ENCODE peak calls at places on chromosomes 6 and 20, in six cellular contexts. One of them, this sample, is unnamed.
A peak's percentile ranks its signal among the peaks of the same experiment; 100 is the strongest.

GRCh38 chr6:152277826-152278247 is 359.3 kb downstream of the SYNE1 start:
- DNase-seq in neural progenitor cell: no peak
- DNase-seq in fibroblast of lung: no peak
- DNase-seq in mammary epithelial cell: no peak
- DNase-seq in astrocyte: no peak
- DNase-seq in PC-3: no peak
- DNase-seq in this sample: peak; percentile 58

GRCh38 chr20:32999603-33000250 is 4.5 kb downstream of the SUN5 start:
- DNase-seq in neural progenitor cell: no peak
- DNase-seq in fibroblast of lung: no peak
- DNase-seq in mammary epithelial cell: no peak
- DNase-seq in astrocyte: no peak
- DNase-seq in PC-3: no peak
- DNase-seq in this sample: no peak

GRCh38 chr20:11838076-11838636 is 79.5 kb upstream of the BTBD3 start:
- DNase-seq in neural progenitor cell: no peak
- DNase-seq in fibroblast of lung: no peak
- DNase-seq in mammary epithelial cell: no peak
- DNase-seq in astrocyte: no peak
- DNase-seq in PC-3: no peak
- DNase-seq in this sample: no peak

GRCh38 chr20:36526521-36527011 is 14.8 kb upstream of the MYL9 start:
- DNase-seq in neural progenitor cell: no peak
- DNase-seq in fibroblast of lung: no peak
- DNase-seq in mammary epithelial cell: no peak
- DNase-seq in astrocyte: no peak
- DNase-seq in PC-3: no peak
- DNase-seq in this sample: no peak

GRCh38 chr6:150267686-150268561 is 100.9 kb upstream of the IYD start:
- DNase-seq in neural progenitor cell: no peak
- DNase-seq in fibroblast of lung: peak; percentile 52
- DNase-seq in mammary epithelial cell: peak; percentile 91
- DNase-seq in astrocyte: peak; percentile 88
- DNase-seq in PC-3: peak; percentile 28
- DNase-seq in this sample: no peak

GRCh38 chr6:5412017-5412416 is 150.7 kb downstream of the FARS2 start:
- DNase-seq in neural progenitor cell: peak; percentile 57
- DNase-seq in fibroblast of lung: no peak
- DNase-seq in mammary epithelial cell: no peak
- DNase-seq in astrocyte: no peak
- DNase-seq in PC-3: no peak
- DNase-seq in this sample: no peak

GRCh38 chr6:108699290-108700041 is 138.7 kb downstream of the FOXO3 start:
- DNase-seq in neural progenitor cell: no peak
- DNase-seq in fibroblast of lung: peak; percentile 36
- DNase-seq in mammary epithelial cell: no peak
- DNase-seq in astrocyte: no peak
- DNase-seq in PC-3: no peak
- DNase-seq in this sample: peak; percentile 50

GRCh38 chr6:16205377-16206144 is 32.8 kb upstream of the GMPR start:
- DNase-seq in neural progenitor cell: no peak
- DNase-seq in fibroblast of lung: peak; percentile 90
- DNase-seq in mammary epithelial cell: no peak
- DNase-seq in astrocyte: peak; percentile 96
- DNase-seq in PC-3: no peak
- DNase-seq in this sample: peak; percentile 38

GRCh38 chr6:19934996-19935591 is 97.9 kb downstream of the ID4 start:
- DNase-seq in neural progenitor cell: no peak
- DNase-seq in fibroblast of lung: no peak
- DNase-seq in mammary epithelial cell: no peak
- DNase-seq in astrocyte: no peak
- DNase-seq in PC-3: no peak
- DNase-seq in this sample: no peak

DNA sequence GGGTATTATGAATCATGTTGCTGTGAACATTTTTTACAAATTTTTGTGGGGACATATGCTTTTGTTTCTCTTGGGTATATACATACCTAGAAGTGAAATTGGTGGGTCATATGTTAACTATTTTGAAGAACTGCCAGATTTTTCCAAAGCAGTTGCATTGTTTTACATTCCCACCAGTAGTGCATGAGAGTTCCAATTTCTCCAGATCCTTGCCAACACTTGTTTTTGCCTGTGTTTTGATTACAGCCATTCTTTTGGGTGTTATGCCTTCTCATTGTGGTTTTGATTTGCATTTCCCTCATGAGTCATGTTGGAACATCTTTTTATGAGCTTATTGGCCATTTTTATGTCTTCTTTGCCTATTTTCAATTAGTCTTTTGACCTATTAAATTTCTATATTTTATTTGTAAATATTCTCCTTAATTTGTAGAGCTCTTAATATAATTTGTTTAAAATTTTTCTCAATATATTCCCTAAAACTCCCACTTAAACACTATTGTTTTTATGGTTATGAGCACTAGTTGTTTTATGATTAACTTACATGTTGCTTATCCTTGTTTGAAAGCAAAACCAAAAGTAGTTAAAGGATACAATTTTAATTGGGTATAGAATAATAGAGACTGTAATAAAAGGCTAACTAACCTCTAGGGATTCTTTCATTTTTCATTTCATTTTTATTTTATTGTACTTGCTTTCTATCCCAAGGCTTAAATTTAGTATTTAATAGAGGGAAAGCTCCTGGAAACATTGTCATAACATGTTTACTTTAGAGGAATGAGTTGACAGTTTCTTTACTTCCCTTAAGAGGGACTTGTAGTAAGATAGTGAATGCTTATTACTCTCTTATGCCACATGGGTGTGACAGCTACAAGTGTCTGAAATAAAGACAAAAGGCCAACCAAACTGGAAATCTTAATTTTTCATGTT is 5.5 kb downstream of the UBR2 start:
- DNase-seq in neural progenitor cell: no peak
- DNase-seq in fibroblast of lung: peak; percentile 85
- DNase-seq in mammary epithelial cell: peak; percentile 94
- DNase-seq in astrocyte: peak; percentile 97
- DNase-seq in PC-3: peak; percentile 77
- DNase-seq in this sample: no peak
- H3K27ac ChIP-seq in neural progenitor cell: no peak overlapping the region
- H3K27ac ChIP-seq in fibroblast of lung: no peak overlapping the region
- H3K27ac ChIP-seq in mammary epithelial cell: peak overlapping the region; percentile 95
- H3K27ac ChIP-seq in astrocyte: peak overlapping the region; percentile 82
- H3K27ac ChIP-seq in PC-3: peak overlapping the region; percentile 60
- H3K27ac ChIP-seq in this sample: peak overlapping the region; percentile 5

DNA sequence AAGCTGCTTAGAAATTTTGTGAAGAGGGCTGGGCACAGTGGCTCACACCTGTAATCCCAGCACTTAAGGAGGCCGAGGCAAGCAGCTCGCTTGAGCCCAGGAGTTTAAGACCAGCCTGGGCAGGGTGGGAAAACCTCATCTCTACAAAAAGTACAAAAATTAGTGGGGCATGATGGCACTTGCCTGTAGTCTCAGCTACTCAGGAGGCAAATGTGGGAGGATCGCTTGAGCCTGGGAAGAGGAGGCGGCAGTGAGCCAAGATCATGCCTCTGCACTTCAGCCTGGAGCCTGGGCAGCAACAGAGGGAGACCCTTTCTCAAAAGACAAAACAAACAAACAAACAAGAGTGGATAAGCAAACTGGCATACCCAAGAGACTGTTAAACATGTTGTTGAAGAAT is 308.3 kb upstream of the ADGRB3 start:
- DNase-seq in neural progenitor cell: no peak
- DNase-seq in fibroblast of lung: no peak
- DNase-seq in mammary epithelial cell: no peak
- DNase-seq in astrocyte: no peak
- DNase-seq in PC-3: no peak
- DNase-seq in this sample: no peak
- TF ChIP-seq CTCF in neural progenitor cell: no peak
- TF ChIP-seq CTCF in fibroblast of lung: no peak
- TF ChIP-seq CTCF in mammary epithelial cell: no peak
- TF ChIP-seq CTCF in astrocyte: no peak
- TF ChIP-seq CTCF in PC-3: no peak
- TF ChIP-seq CTCF in this sample: no peak

GRCh38 chr6:46490425-46491200 is 636 bp downstream of the RCAN2 start:
- DNase-seq in neural progenitor cell: peak; percentile 87
- DNase-seq in fibroblast of lung: no peak
- DNase-seq in mammary epithelial cell: no peak
- DNase-seq in astrocyte: no peak
- DNase-seq in PC-3: no peak
- DNase-seq in this sample: peak; percentile 37
- TF ChIP-seq EZH2 in neural progenitor cell: no peak
- TF ChIP-seq EZH2 in fibroblast of lung: peak; percentile 54
- TF ChIP-seq EZH2 in mammary epithelial cell: no peak
- TF ChIP-seq EZH2 in astrocyte: no peak
- TF ChIP-seq EZH2 in PC-3: peak; percentile 84
- TF ChIP-seq EZH2 in this sample: no peak

DNA sequence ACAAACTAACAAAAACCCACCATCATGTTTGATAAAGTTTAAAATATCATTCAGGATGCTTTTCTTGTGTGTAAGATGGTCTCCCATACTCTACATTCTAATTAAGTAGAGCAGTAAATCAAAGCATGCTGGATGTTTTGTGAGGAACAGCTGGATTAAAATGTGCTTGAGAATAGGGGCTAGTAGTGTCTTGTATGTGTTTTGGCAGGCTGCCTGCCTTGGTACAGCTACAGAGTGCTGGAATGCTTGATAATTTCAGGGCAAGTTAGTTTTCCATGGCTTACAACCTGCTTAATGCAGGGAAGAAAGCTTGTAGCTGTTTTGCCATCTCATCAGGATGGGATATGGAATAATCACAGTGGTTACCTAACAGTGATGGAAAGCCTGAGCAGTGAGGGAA is 636.6 kb upstream of the MMS22L start:
- DNase-seq in neural progenitor cell: no peak
- DNase-seq in fibroblast of lung: no peak
- DNase-seq in mammary epithelial cell: no peak
- DNase-seq in astrocyte: no peak
- DNase-seq in PC-3: no peak
- DNase-seq in this sample: no peak
- H3K27ac ChIP-seq in neural progenitor cell: no peak overlapping the region
- H3K27ac ChIP-seq in fibroblast of lung: no peak overlapping the region
- H3K27ac ChIP-seq in mammary epithelial cell: no peak overlapping the region
- H3K27ac ChIP-seq in astrocyte: no peak overlapping the region
- H3K27ac ChIP-seq in PC-3: no peak overlapping the region
- H3K27ac ChIP-seq in this sample: no peak overlapping the region

DNA sequence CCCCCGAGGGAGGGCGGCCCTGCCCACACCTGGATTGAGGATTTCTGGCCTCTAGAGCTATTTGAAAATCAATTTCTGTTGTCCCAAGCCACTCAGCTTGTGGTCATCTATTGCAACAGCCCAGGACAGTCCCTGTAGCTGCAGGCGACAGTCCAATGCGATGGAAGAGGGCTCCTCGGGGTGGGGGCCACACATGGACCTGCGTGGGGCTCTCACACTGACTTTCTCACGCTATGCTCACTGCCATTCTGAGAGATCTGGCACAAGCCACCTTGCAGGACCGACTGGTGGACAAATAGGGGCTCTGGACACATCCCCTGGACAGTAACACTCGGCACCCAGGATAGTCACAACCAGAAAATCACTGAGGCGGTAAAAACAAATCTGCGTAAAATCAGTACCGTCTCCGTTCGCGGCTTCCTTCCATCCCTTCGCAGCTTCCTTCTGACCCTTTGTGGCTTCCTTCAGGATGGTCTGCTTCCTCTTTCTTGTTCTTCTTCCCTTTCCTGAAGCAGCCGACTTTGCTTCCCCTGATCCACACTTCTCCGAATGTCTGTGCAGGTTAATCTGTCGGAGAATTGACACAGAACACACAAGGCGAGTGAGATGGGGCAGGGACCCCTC is 21.8 kb downstream of the CTCFL start:
- DNase-seq in neural progenitor cell: no peak
- DNase-seq in fibroblast of lung: no peak
- DNase-seq in mammary epithelial cell: no peak
- DNase-seq in astrocyte: no peak
- DNase-seq in PC-3: no peak
- DNase-seq in this sample: no peak
- TF ChIP-seq CTCF in neural progenitor cell: no peak
- TF ChIP-seq CTCF in fibroblast of lung: no peak
- TF ChIP-seq CTCF in mammary epithelial cell: no peak
- TF ChIP-seq CTCF in astrocyte: no peak
- TF ChIP-seq CTCF in PC-3: no peak
- TF ChIP-seq CTCF in this sample: no peak

GRCh38 chr6:13012977-13013680 is 296.6 kb downstream of the PHACTR1 start:
- DNase-seq in neural progenitor cell: peak; percentile 63
- DNase-seq in fibroblast of lung: no peak
- DNase-seq in mammary epithelial cell: no peak
- DNase-seq in astrocyte: no peak
- DNase-seq in PC-3: no peak
- DNase-seq in this sample: peak; percentile 13

GRCh38 chr6:13012271-13012670 is 295.7 kb downstream of the PHACTR1 start:
- DNase-seq in neural progenitor cell: no peak
- DNase-seq in fibroblast of lung: no peak
- DNase-seq in mammary epithelial cell: no peak
- DNase-seq in astrocyte: no peak
- DNase-seq in PC-3: no peak
- DNase-seq in this sample: no peak

GRCh38 chr6:13015379-13015681 is 298.8 kb downstream of the PHACTR1 start:
- DNase-seq in neural progenitor cell: no peak
- DNase-seq in fibroblast of lung: no peak
- DNase-seq in mammary epithelial cell: no peak
- DNase-seq in astrocyte: no peak
- DNase-seq in PC-3: no peak
- DNase-seq in this sample: no peak

GRCh38 chr6:13013681-13014550 is 297.3 kb downstream of the PHACTR1 start:
- DNase-seq in neural progenitor cell: peak; percentile 64
- DNase-seq in fibroblast of lung: peak; percentile 2
- DNase-seq in mammary epithelial cell: no peak
- DNase-seq in astrocyte: no peak
- DNase-seq in PC-3: no peak
- DNase-seq in this sample: peak; percentile 24

GRCh38 chr6:13014551-13015378 is 298.2 kb downstream of the PHACTR1 start:
- DNase-seq in neural progenitor cell: peak; percentile 70
- DNase-seq in fibroblast of lung: no peak
- DNase-seq in mammary epithelial cell: no peak
- DNase-seq in astrocyte: peak; percentile 3
- DNase-seq in PC-3: no peak
- DNase-seq in this sample: peak; percentile 35
- TF ChIP-seq EZH2 in neural progenitor cell: peak; percentile 56
- TF ChIP-seq EZH2 in fibroblast of lung: no peak
- TF ChIP-seq EZH2 in mammary epithelial cell: peak; percentile 14
- TF ChIP-seq EZH2 in astrocyte: peak; percentile 89
- TF ChIP-seq EZH2 in PC-3: peak; percentile 24
- TF ChIP-seq EZH2 in this sample: peak; percentile 53

This sample was measured in hepatocyte.